ENCODE peak calls at places on chromosomes 13 and 19, in six cellular contexts. I, D, O, C, U and L are unnamed samples.

GRCh38 chr13:20713751-20714150 is 10.3 kb downstream of the IL17D start:
- DNase-seq in I (no peak), D (peak), O (no peak), C (no peak), U (no peak), L (no peak)

GRCh38 chr13:43154083-43154739 is 130.8 kb downstream of the DNAJC15 start:
- DNase-seq in I (no peak), D (no peak), O (no peak), C (no peak), U (no peak), L (no peak)

GRCh38 chr19:18282021-18282787 is 782 bp upstream of the JUND start:
- DNase-seq in I (peak), D (no peak), O (no peak), C (no peak), U (no peak), L (no peak)

GRCh38 chr19:14770136-14770535 is 8.2 kb downstream of the ADGRE2 start:
- DNase-seq in I (peak), D (no peak), O (no peak), C (no peak), U (no peak), L (peak)

GRCh38 chr19:12639901-12640613 is 26.5 kb downstream of the MAN2B1 start:
- DNase-seq in I (peak), D (peak), O (peak), C (peak), U (peak), L (peak)

GRCh38 chr13:59679239-59679638 is 484.5 kb downstream of the DIAPH3 start:
- DNase-seq in I (no peak), D (no peak), O (no peak), C (no peak), U (no peak), L (no peak)

GRCh38 chr19:12751635-12752034 is at the start of gene BEST2:
- DNase-seq in I (no peak), D (no peak), O (no peak), C (no peak), U (no peak), L (no peak)

GRCh38 chr19:46635920-46636761 is at the start of gene GNG8:
- DNase-seq in I (no peak), D (no peak), O (no peak), C (no peak), U (no peak), L (no peak)

GRCh38 chr19:2059422-2060201 is 8.6 kb upstream of the MKNK2 start:
- DNase-seq in I (peak), D (peak), O (no peak), C (peak), U (peak), L (peak)

GRCh38 chr19:7558667-7559066 is 23.1 kb downstream of the PNPLA6 start:
- DNase-seq in I (no peak), D (no peak), O (no peak), C (no peak), U (no peak), L (no peak)

GRCh38 chr13:94119360-94119936 is 360.0 kb downstream of the DCT start:
- DNase-seq in I (no peak), D (no peak), O (no peak), C (no peak), U (peak), L (no peak)

GRCh38 chr13:49214917-49215376 is 5.2 kb upstream of the MLNR start:
- DNase-seq in I (no peak), D (no peak), O (no peak), C (peak), U (peak), L (no peak)